ENCODE peak calls at places on chromosome 4, in five cellular contexts. E, P, V, Y and L are unnamed samples.

GRCh38 chr4:165151734-165152133 is 39.1 kb upstream of the TMEM192 start:
- DNase-seq in Y (no peak), V (no peak), P (no peak), E (no peak), L (no peak)

GRCh38 chr4:68344049-68344448 is 5.8 kb downstream of the YTHDC1 start:
- DNase-seq in Y (no peak), V (no peak), E (no peak), P (no peak), L (no peak)

GRCh38 chr4:163482197-163482596 is 8.6 kb upstream of the TKTL2 start:
- DNase-seq in Y (no peak), V (no peak), P (no peak), E (no peak), L (no peak)

GRCh38 chr4:1759818-1760223 is 33.3 kb upstream of the FGFR3 start:
- DNase-seq in Y (peak; percentile 76), E (no peak), P (no peak), V (no peak), L (no peak)

GRCh38 chr4:8741513-8742226 is 130.0 kb downstream of the HMX1 start:
- DNase-seq in V (no peak), Y (no peak), P (no peak), E (no peak), L (no peak)

GRCh38 chr4:186700746-186701145 is 22.9 kb downstream of the FAT1 start:
- DNase-seq in P (peak; percentile 76), Y (no peak), V (no peak), E (no peak), L (no peak)

GRCh38 chr4:100299019-100299418 is 108.8 kb upstream of the DDIT4L start:
- DNase-seq in V (no peak), E (peak; percentile 92), Y (no peak), P (no peak), L (no peak)

GRCh38 chr4:6845574-6845973 is 63.0 kb downstream of the KIAA0232 start:
- DNase-seq in V (no peak), P (no peak), Y (no peak), E (no peak), L (no peak)

GRCh38 chr4:22668301-22668700 is 24.4 kb upstream of the GBA3 start:
- DNase-seq in E (peak; percentile 56), V (no peak), Y (no peak), P (no peak), L (no peak)

GRCh38 chr4:161256172-161256571 is 907.6 kb downstream of the FSTL5 start:
- DNase-seq in Y (no peak), P (no peak), V (no peak), E (no peak), L (no peak)

GRCh38 chr4:112900416-112900815 is 149.0 kb upstream of the ANK2 start:
- DNase-seq in E (no peak), P (no peak), V (no peak), Y (no peak), L (no peak)

GRCh38 chr4:60822986-60823385 is 377.1 kb upstream of the ADGRL3 start:
- DNase-seq in V (no peak), E (no peak), Y (no peak), P (no peak), L (no peak)

GRCh38 chr4:174136013-174136412 is 147.5 kb downstream of the FBXO8 start:
- DNase-seq in Y (no peak), P (no peak), V (no peak), E (no peak), L (peak; percentile 80)
- H3K4me3 ChIP-seq in Y (no peak overlapping the region), P (peak overlapping the region; percentile 51), V (no peak overlapping the region), E (no peak overlapping the region), L (peak overlapping the region; percentile 51)

GRCh38 chr4:76690906-76691275 is 207.1 kb downstream of the SOWAHB start:
- DNase-seq in V (no peak), E (no peak), P (no peak), Y (no peak), L (no peak)
- H3K4me3 ChIP-seq in V (no peak overlapping the region), E (peak overlapping the region; percentile 13), P (no peak overlapping the region), Y (no peak overlapping the region), L (peak overlapping the region; percentile 68)

DNA sequence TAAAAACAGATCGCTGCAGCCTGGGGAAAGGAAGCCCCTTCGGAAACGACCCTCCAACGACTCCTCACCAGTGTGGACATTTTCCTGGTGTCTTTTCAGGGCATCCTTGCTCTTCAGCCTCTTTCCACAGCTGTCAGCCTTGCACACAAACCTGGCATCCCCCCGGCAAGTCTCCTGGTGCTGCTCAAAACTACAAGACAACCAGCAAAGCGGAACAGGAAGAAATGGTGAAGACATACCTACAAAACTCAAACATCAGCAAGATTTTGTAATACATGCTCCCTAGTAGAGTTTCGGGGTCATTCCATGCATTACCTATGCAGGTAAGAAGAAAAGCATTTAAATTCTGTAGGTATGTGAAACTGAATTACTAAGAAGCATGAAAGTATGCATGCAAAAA is 106.1 kb downstream of the PRDM5 start:
- DNase-seq in E (no peak), P (no peak), V (no peak), Y (no peak), L (no peak)
- H3K4me3 ChIP-seq in E (peak overlapping the region; percentile 39), P (no peak overlapping the region), V (no peak overlapping the region), Y (no peak overlapping the region), L (no peak overlapping the region)

DNA sequence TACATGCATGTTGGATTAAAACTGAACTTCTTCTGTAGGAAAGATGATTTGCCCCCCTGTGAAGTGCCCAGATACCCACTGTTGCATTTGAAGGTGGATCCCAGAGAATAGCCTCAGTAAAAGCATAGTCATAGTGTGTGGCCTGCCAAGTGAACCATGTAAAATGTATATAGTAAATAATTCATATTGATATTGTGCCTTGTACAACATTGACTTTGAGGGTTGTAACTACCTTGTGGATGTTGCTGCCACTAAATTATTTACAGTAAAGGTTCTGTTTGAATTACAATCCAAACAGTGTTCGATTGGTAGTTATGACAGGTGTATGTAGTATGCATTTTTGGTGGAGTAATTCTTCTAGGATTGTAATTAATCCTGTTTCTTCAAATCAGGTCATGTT is 19.2 kb downstream of the TMEM131L start:
- DNase-seq in Y (no peak), E (no peak), P (no peak), V (no peak), L (no peak)
- H3K4me3 ChIP-seq in Y (no peak overlapping the region), E (no peak overlapping the region), P (no peak overlapping the region), V (no peak overlapping the region), L (no peak overlapping the region)

DNA sequence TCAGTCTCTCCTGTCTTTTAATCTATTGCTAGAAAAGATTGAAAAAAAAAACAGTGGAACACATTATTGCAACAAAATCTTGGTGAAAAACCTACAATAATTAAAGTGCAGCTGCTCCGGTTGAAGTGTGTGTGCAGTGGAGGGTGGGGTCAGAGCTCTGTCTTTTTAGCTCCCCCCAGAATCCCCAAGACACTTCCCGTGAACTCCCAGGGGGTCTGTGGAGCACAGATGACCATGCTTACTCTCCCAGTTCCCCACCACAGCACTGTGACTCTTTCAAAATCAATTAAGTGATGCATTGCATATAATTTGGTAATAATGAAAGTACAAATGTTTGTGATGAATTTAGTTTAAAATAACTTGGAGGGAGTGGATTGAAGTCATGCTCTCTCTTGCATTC is 15.7 kb upstream of the SLC10A4 start:
- DNase-seq in E (no peak), Y (no peak), P (no peak), V (no peak), L (peak; percentile 29)
- H3K4me3 ChIP-seq in E (no peak overlapping the region), Y (no peak overlapping the region), P (no peak overlapping the region), V (no peak overlapping the region), L (peak overlapping the region; percentile 19)